ENCODE peak calls at places on chromosome 20, in four cellular contexts. E, B, J and H are unnamed samples.

GRCh38 chr20:49768204-49769124 is 44.2 kb upstream of the SLC9A8 start:
- DNase-seq in E (peak; percentile 32), J (peak; percentile 55), B (peak; percentile 86), H (peak; percentile 100)

GRCh38 chr20:33490023-33490933 is at the start of gene CBFA2T2:
- DNase-seq in E (peak; percentile 72), B (peak; percentile 44), J (no peak), H (peak; percentile 54)

GRCh38 chr20:51159303-51159702 is 136.4 kb upstream of the KCNG1 start:
- DNase-seq in B (no peak), E (no peak), J (no peak), H (no peak)

GRCh38 chr20:38726849-38727601 is 2.7 kb downstream of the SLC32A1 start:
- DNase-seq in E (no peak), J (peak; percentile 47), B (peak; percentile 29), H (no peak)

GRCh38 chr20:24684954-24685691 is 215.7 kb downstream of the SYNDIG1 start:
- DNase-seq in E (no peak), B (no peak), J (no peak), H (no peak)

GRCh38 chr20:52291109-52291508 is 99.5 kb upstream of the ZFP64 start:
- DNase-seq in B (no peak), J (no peak), E (no peak), H (no peak)

GRCh38 chr20:53763707-53764415 is 170.2 kb upstream of the ZNF217 start:
- DNase-seq in B (peak; percentile 55), J (no peak), E (no peak), H (no peak)

GRCh38 chr20:51363378-51363777 is 179.1 kb downstream of the NFATC2 start:
- DNase-seq in E (no peak), B (no peak), J (peak; percentile 44), H (no peak)

GRCh38 chr20:34544109-34544793 is 14.3 kb upstream of the MAP1LC3A start:
- DNase-seq in J (no peak), E (no peak), B (no peak), H (no peak)

GRCh38 chr20:16369441-16369840 is 203.8 kb downstream of the KIF16B start:
- DNase-seq in B (no peak), J (no peak), E (no peak), H (no peak)

GRCh38 chr20:63192721-63193120 is 23.2 kb downstream of the YTHDF1 start:
- DNase-seq in E (no peak), J (no peak), B (no peak), H (no peak)

GRCh38 chr20:61566691-61567090 is 314.6 kb downstream of the CDH4 start:
- DNase-seq in J (no peak), E (no peak), B (no peak), H (no peak)
- TF ChIP-seq CTCF in J (no peak), E (no peak), B (no peak), H (no peak)

DNA sequence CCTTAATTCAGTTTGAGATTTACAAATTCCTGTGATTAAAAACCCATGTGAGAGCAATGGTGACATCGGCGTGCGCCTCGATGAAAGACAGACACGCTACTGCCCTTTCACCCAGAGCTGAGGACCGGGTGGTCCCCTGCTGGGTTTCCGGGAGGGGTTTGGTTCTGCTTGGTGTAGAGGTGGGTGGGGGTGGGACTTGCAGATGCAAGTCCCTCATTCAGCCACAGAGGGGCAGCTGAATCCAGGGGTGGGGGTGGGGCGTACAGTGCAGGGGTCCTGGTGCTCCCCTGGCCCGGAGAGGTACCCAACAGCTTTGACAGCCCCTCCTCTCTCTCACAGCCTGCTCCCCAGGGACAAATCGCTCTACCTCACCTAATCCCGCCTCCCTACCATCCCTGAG is 118.7 kb downstream of the JPH2 start:
- DNase-seq in B (no peak), E (no peak), J (no peak), H (no peak)
- TF ChIP-seq CTCF in B (no peak), E (no peak), J (no peak), H (no peak)

DNA sequence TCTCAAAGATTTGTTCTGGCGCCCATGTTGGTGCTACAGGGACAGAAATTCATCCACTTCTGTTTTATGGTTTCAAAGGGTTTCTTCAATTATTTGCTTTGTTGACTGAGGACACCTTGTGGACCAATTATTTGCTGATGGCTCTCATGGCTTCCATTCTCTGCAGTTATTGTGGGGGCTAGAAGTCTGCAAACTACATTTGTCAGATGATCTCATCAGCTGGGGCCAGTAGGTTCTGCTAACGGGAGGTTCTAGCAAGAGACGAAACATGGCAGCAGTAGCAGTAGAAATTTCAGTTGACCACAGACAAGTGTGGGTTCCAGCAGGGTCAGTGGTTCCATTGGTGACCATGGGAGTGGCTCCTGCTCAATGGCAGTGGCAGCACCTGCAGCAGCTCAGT is 72.8 kb upstream of the BLCAP start:
- DNase-seq in J (no peak), E (no peak), B (no peak), H (no peak)
- TF ChIP-seq CTCF in J (no peak), E (no peak), B (no peak), H (no peak)

DNA sequence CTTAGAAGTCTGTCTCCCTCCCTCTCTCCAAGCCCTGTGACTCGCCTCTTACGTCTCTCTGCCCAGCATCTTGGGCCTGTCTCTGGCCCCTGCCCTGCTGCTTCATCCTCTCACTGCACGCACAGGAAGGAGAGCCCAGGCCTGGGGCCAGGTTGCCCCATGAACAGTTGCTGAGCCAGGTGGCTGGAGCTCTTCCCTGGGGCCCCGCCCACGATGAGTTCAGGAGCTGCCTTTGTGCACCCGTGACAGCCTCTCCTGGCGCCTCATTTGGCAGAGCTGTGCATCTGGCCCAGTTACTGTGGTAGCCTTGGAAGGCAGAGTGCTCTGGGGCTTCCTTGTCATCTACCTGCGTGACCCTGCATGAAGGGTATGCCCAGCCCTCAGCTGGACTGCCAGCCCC is 44.5 kb downstream of the SLC52A3 start:
- DNase-seq in E (no peak), J (no peak), B (no peak), H (peak; percentile 30)
- TF ChIP-seq CTCF in E (no peak), J (no peak), B (no peak), H (no peak)

DNA sequence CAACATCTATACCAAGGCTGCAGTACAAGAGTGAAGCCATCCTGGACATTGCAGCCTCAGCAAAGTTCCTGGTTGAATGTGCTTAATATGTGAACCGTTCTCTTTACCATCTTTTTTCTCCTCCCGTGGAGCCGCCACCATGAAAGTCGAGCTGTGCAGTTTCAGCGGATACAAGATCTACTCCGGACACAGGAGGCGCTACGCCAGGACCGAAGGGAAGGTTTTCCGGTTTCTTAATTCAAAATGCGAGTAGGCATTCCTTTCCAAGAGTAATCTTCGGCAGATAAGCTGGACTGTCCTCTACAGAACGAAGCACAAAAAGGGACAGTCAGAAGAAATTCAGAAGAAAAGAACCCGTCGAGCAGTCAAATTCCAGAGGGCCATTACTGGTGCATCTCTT is 8.4 kb upstream of the LINC00237 start:
- DNase-seq in E (no peak), B (no peak), J (no peak), H (no peak)
- TF ChIP-seq CTCF in E (no peak), B (no peak), J (no peak), H (no peak)

GRCh38 chr20:23083553-23084220 is 2.4 kb downstream of the CD93 start:
- DNase-seq in E (no peak), J (no peak), B (no peak), H (no peak)

GRCh38 chr20:23084845-23085355 is 1.2 kb downstream of the CD93 start:
- DNase-seq in J (no peak), B (no peak), E (peak; percentile 53), H (no peak)

GRCh38 chr20:23081263-23081811 is 4.8 kb downstream of the CD93 start:
- DNase-seq in B (no peak), J (no peak), E (no peak), H (no peak)

GRCh38 chr20:23084282-23084844 is 1.8 kb downstream of the CD93 start:
- DNase-seq in B (no peak), E (no peak), J (no peak), H (no peak)

DNA sequence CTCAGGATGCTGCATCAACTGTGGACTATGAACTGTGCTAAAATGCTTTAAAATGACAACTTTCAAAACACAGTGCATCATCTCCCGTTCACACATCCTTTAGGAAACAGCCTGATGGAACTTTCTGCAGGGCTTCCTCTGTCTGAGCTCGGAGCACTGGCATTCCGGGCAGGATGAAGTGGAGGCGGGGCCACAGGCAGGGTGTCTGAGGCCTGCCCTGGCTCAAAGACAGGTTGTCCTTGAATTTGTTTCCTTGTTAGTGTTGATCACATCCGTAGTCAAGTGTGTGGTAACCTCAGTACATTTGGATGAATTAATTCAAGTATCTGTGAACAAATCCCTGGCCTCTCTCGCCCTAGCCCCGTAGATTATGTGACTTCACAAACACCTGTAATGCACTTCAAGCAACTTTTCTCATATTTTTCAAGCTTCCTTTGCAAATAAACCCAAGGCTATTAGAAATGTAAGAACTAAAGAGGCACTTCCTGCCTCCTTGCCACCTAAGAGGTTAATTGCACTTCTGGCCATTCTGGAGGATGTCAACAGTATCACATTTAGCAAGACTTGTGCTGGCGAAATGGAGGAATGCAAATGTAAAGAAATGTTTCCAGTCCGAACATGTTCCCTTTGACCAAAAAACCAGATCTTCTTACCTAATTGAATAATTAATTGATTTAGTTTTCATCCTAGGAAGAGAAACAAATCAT is 3.1 kb downstream of the CD93 start:
- DNase-seq in J (peak; percentile 9), B (no peak), E (peak; percentile 74), H (no peak)
- TF ChIP-seq CTCF in J (no peak), B (no peak), E (no peak), H (no peak)

GRCh38 chr20:1327827-1328679 is 886 bp downstream of the SDCBP2 start:
- DNase-seq in J (no peak), B (no peak), E (peak; percentile 3), H (no peak)

GRCh38 chr20:1328680-1329330 is at the start of gene SDCBP2:
- DNase-seq in J (no peak), E (peak; percentile 6), B (no peak), H (peak; percentile 89)

GRCh38 chr20:1325173-1326030 is 3.5 kb downstream of the SDCBP2 start:
- DNase-seq in J (peak; percentile 99), E (peak; percentile 98), B (peak; percentile 99), H (peak; percentile 95)

GRCh38 chr20:1326031-1326930 is 2.7 kb downstream of the SDCBP2 start:
- DNase-seq in E (peak; percentile 30), J (no peak), B (peak; percentile 69), H (no peak)

GRCh38 chr20:1327241-1327653 is 1.7 kb downstream of the SDCBP2 start:
- DNase-seq in B (peak; percentile 98), J (no peak), E (peak; percentile 18), H (no peak)
- TF ChIP-seq CTCF in B (no peak), J (no peak), E (no peak), H (no peak)